ENCODE peak calls at places on chromosomes 3 and 15, in four cellular contexts. W is cardiac fibroblast; F is neural crest cell; Z is CD4-positive, alpha-beta T cell. J is an unnamed sample.

GRCh38 chr3:144351968-144352367 is 380.3 kb downstream of the DIPK2A start:
- DNase-seq in W (no peak), Z (no peak), F (no peak), J (no peak)

GRCh38 chr15:90301901-90302300 is 36.4 kb downstream of the NGRN start:
- DNase-seq in W (no peak), Z (no peak), F (no peak), J (no peak)

GRCh38 chr15:101489633-101490407 is at the start of gene PCSK6:
- DNase-seq in W (no peak), Z (no peak), F (peak), J (no peak)

GRCh38 chr3:167740961-167741587 is 5.6 kb downstream of the SERPINI1 start:
- DNase-seq in F (peak), Z (peak), W (peak), J (no peak)

GRCh38 chr3:101189786-101190185 is 130.6 kb downstream of the IMPG2 start:
- DNase-seq in F (no peak), Z (no peak), W (peak), J (no peak)

GRCh38 chr3:165185707-165186327 is 10.4 kb downstream of the SLITRK3 start:
- DNase-seq in W (peak), Z (no peak), F (peak), J (peak)

GRCh38 chr3:171439996-171440395 is 20.2 kb downstream of the TNIK start:
- DNase-seq in F (no peak), W (peak), Z (no peak), J (no peak)

GRCh38 chr15:80577552-80578205 is 117.4 kb upstream of the ABHD17C start:
- DNase-seq in F (no peak), W (no peak), Z (no peak), J (no peak)

GRCh38 chr15:55846108-55846707 is 103.3 kb upstream of the PRTG start:
- DNase-seq in W (peak), F (peak), Z (peak), J (peak)

GRCh38 chr15:47870300-47870955 is 153.1 kb downstream of the SEMA6D start:
- DNase-seq in Z (no peak), W (peak), F (no peak), J (no peak)

GRCh38 chr3:169227911-169228310 is 435.6 kb downstream of the MECOM start:
- DNase-seq in F (no peak), W (peak), Z (no peak), J (no peak)

GRCh38 chr3:60355825-60356224 is 895.4 kb downstream of the FHIT start:
- DNase-seq in F (no peak), W (no peak), Z (no peak), J (no peak)

GRCh38 chr15:66912001-66912400 is 153.4 kb upstream of the SMAD3 start:
- DNase-seq in W (no peak), Z (peak), F (no peak), J (no peak)

GRCh38 chr3:108518895-108519294 is 8.5 kb upstream of the MYH15 start:
- DNase-seq in F (no peak), Z (no peak), W (peak), J (no peak)

GRCh38 chr3:44643024-44643423 is 5.5 kb upstream of the ZNF35 start:
- DNase-seq in F (no peak), Z (no peak), W (no peak), J (no peak)

GRCh38 chr3:10957976-10958749 is 34.4 kb upstream of the SLC6A1 start:
- DNase-seq in Z (no peak), W (no peak), F (no peak), J (no peak)

GRCh38 chr15:91420689-91421088 is 320.6 kb downstream of the SV2B start:
- DNase-seq in Z (no peak), F (no peak), W (no peak), J (no peak)

GRCh38 chr3:65955792-65956477 is 82.8 kb downstream of the MAGI1 start:
- DNase-seq in F (no peak), Z (no peak), W (peak), J (no peak)

GRCh38 chr3:113867506-113867905 is 28.9 kb downstream of the GRAMD1C start:
- DNase-seq in Z (no peak), W (peak), F (no peak), J (no peak)

GRCh38 chr15:90866800-90867199 is 1.6 kb upstream of the FURIN start:
- DNase-seq in W (no peak), F (no peak), Z (no peak), J (no peak)

GRCh38 chr15:77831989-77832388 is 199.3 kb upstream of the LINGO1 start:
- DNase-seq in Z (no peak), W (no peak), F (no peak), J (no peak)

GRCh38 chr15:49987198-49987785 is 131.7 kb downstream of the ATP8B4 start:
- DNase-seq in Z (no peak), W (peak), F (no peak), J (no peak)

GRCh38 chr3:192920406-192920805 is 2.8 kb upstream of the MB21D2 start:
- DNase-seq in F (no peak), W (no peak), Z (no peak), J (no peak)

GRCh38 chr3:149015383-149015782 is 24.0 kb downstream of the GYG1 start:
- DNase-seq in Z (no peak), F (no peak), W (no peak), J (no peak)

GRCh38 chr3:23161896-23162570 is 41.1 kb upstream of the UBE2E2 start:
- DNase-seq in Z (no peak), W (no peak), F (no peak), J (no peak)

GRCh38 chr3:38247366-38248035 is 18.1 kb upstream of the SLC22A13 start:
- DNase-seq in Z (no peak), F (no peak), W (peak), J (peak)

GRCh38 chr3:195188530-195188917 is 82.4 kb downstream of the XXYLT1 start:
- DNase-seq in F (no peak), W (no peak), Z (no peak), J (no peak)

GRCh38 chr15:47358876-47359275 is 358.4 kb upstream of the SEMA6D start:
- DNase-seq in Z (no peak), W (no peak), F (no peak), J (no peak)

GRCh38 chr3:34225828-34226227 is 427.4 kb downstream of the PDCD6IP start:
- DNase-seq in W (no peak), Z (no peak), F (no peak), J (no peak)

GRCh38 chr3:119643528-119643927 is 16.9 kb downstream of the POPDC2 start:
- DNase-seq in W (peak), Z (no peak), F (no peak), J (no peak)

GRCh38 chr3:108511055-108511454 is 659 bp upstream of the MYH15 start:
- DNase-seq in F (no peak), W (no peak), Z (no peak), J (no peak)

GRCh38 chr3:38421679-38422336 is 31.9 kb upstream of the ACVR2B start:
- DNase-seq in F (no peak), W (no peak), Z (no peak), J (no peak)

GRCh38 chr3:170132335-170132734 is 49.2 kb downstream of the PHC3 start:
- DNase-seq in W (peak), Z (no peak), F (no peak), J (no peak)

GRCh38 chr3:195149292-195149691 is 121.7 kb downstream of the XXYLT1 start:
- DNase-seq in W (no peak), F (no peak), Z (no peak), J (no peak)

GRCh38 chr15:68347392-68347791 is 69.8 kb downstream of the FEM1B start:
- DNase-seq in W (peak), F (no peak), Z (no peak), J (no peak)

GRCh38 chr3:129593595-129594339 is 12.7 kb downstream of the PLXND1 start:
- DNase-seq in F (no peak), Z (peak), W (peak), J (no peak)

GRCh38 chr3:72903004-72903403 is 15.2 kb downstream of the GXYLT2 start:
- DNase-seq in Z (no peak), F (no peak), W (peak), J (peak)

GRCh38 chr3:177343122-177343521 is 145.8 kb upstream of the TBL1XR1 start:
- DNase-seq in W (no peak), F (no peak), Z (no peak), J (no peak)

GRCh38 chr3:9399746-9400145 is 2.3 kb downstream of the SETD5 start:
- DNase-seq in F (peak), W (peak), Z (no peak), J (peak)
- TF ChIP-seq CTCF in F (no peak), W (peak), Z (no peak), J (no peak)

DNA sequence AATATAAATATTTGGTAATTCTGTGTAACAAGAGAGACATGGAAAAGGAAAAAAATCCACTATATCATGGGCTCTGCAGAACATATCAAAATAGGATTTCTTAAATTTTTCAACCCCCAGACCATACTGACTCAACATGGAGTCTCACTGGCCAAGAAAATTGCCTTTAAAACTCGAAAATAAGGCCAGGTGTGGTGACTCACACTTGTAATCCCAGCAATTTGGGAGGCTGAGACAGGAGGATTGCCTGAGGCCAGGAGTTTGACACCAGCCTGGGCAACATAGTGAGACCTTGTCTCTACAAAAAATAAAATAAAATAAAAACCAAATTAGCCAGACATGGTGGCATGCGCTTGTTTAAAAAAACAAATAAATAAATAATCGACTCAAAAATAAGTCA is 294.4 kb upstream of the TPRG1 start:
- DNase-seq in W (no peak), F (no peak), Z (no peak), J (no peak)
- TF ChIP-seq CTCF in W (no peak), F (no peak), Z (no peak), J (no peak)

GRCh38 chr15:45249125-45249780 is 2.8 kb upstream of the SLC28A2 start:
- DNase-seq in W (no peak), Z (no peak), F (no peak), J (no peak)

GRCh38 chr15:45254405-45255293 is 2.6 kb downstream of the SLC28A2 start:
- DNase-seq in W (peak), Z (no peak), F (no peak), J (no peak)

GRCh38 chr15:45251888-45252287 is at the start of gene SLC28A2:
- DNase-seq in W (no peak), Z (no peak), F (no peak), J (no peak)

DNA sequence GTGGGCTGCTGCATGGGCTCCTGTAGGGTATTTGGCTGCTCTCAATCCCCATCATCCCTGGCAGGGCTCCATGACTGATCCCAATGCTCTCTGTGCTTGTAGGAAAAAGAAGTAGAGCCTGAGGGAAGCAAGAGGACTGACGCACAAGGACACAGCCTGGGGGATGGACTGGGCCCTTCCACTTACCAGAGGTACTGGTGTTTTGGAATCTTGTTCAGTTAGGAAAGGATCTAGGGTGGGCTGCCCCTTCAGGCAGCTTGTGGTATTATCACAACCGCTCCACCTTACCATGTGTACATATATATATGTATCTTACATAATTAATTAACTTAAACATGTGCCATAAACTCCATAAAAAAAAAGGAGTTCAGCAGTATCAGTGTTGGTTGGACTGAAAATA is 1.3 kb downstream of the SLC28A2 start:
- DNase-seq in F (no peak), Z (no peak), W (no peak), J (no peak)
- TF ChIP-seq CTCF in F (peak), Z (no peak), W (no peak), J (peak)

GRCh38 chr3:111617406-111617805 is 22.3 kb upstream of the ZBED2 start:
- DNase-seq in W (no peak), Z (no peak), F (no peak), J (no peak)

GRCh38 chr3:111617912-111618601 is 22.9 kb upstream of the ZBED2 start:
- DNase-seq in Z (no peak), F (no peak), W (no peak), J (no peak)

GRCh38 chr3:111618945-111619344 is 23.8 kb upstream of the ZBED2 start:
- DNase-seq in Z (no peak), W (no peak), F (no peak), J (no peak)

GRCh38 chr3:111615880-111616279 is 20.7 kb upstream of the ZBED2 start:
- DNase-seq in Z (no peak), W (no peak), F (no peak), J (no peak)

GRCh38 chr3:111616417-111617105 is 21.4 kb upstream of the ZBED2 start:
- DNase-seq in F (no peak), W (peak), Z (peak), J (no peak)
- TF ChIP-seq CTCF in F (no peak), W (peak), Z (peak), J (no peak)

GRCh38 chr3:49339947-49340800 is at the start of gene USP4:
- DNase-seq in F (peak), Z (peak), W (peak), J (peak)
- TF ChIP-seq CTCF in F (peak), Z (peak), W (peak), J (peak)

DNA sequence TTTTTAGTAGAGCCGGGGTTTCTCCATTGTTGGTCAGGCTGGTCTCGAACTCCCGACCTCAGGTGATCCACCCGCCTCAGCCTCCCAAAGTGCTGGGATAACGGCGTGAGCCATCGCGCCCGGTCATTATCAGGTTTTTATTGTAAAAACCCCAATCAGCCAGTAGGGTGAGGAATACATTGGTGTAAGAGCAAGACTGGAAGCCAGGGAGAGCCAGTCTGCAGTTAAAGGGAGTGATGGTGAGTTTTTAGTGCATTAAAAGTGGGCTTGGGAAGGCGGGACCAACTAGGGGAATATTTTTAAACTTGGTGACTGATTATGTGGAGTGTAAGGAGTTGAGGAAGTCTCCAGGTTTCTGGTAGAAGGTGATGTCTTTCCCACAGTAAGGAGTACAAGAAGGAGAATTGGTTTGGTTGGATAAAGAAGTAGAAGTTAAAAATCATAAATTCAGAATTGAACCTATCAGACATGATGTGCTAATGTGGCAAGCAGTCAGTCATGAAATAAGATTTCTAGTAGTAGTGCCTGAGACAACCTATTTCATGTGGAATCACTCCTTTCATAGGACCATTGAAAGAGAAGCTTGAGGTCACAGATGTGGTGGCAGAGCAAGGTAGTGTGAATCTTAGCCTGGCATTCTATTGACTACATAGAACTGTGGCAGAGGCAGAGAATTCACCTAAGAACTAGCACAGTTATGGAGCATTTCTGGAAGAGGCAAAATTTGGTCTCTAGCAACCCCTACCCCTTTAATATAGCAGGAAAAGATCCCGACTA is 2.4 kb upstream of the DCBLD2 start:
- DNase-seq in W (no peak), Z (no peak), F (no peak), J (no peak)
- TF ChIP-seq CTCF in W (no peak), Z (no peak), F (no peak), J (no peak)

DNA sequence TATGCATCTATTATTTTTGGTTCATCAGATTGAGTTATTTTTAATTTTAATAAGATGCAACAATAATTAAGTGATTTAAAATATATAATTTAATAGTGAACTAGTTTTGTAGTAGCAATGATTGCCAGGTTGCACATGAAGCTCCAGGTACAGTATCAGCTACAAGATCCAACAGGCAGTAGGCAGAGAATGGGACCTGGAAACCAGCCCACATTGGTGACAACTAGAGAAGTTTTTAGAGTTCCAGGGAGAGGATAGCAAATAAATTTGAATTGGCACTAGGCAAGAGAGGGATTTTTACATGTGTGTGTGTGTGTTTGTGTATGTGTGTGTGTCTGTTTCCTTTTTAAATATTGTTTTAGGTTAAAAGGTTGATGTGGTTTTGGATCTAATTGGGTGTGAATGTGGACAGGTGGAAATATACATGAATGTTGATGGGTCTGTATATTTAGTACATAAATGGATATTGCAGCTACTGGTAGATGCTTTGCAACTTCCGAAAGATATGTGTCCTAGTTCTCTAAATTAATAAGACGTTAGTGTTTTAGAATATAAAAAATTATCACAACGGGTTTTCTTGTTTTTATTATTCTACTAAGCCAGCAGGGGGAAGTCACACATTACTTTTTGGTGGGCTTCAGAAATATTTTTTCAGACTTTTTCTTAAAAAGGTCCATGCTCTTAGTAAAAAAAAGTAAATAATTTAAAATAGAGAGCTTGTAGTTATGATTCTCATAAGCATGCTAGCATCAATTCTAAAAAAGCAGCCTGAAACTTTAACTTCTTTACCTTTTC is 110.1 kb upstream of the GBE1 start:
- DNase-seq in W (no peak), Z (no peak), F (no peak), J (no peak)
- TF ChIP-seq CTCF in W (peak), Z (no peak), F (peak), J (peak)

DNA sequence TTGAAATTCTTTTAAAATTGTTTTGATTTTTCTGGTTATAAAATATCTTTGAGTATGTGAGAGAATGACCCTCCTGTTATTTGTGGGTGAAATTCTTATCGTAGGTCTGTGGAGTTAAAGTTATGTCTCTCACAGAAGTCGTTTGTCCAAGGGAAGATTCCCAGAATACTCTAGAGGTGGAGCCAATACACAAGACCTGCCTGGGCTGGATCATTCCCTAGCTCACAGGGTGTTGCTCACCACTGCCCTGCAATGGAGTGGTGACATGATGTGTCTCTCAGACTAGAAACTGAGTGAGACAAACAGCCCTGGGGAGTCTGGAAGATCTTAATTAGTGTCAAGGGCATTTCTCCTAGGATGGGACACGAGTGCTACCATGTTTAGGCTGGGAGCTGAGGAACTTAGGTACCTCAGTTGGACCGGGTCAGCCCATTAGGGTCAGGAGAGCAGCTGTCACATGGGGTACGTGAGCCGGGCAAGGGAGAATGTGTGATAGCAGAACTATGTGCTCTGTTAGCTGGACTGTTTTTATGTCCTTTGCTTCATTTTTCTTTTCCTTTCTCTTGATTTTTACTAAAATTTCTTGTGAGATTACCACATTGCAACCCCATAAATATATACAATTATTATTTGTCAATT is 53.6 kb upstream of the MYO5C start:
- DNase-seq in F (no peak), Z (no peak), W (peak), J (no peak)
- TF ChIP-seq CTCF in F (no peak), Z (no peak), W (no peak), J (no peak)

DNA sequence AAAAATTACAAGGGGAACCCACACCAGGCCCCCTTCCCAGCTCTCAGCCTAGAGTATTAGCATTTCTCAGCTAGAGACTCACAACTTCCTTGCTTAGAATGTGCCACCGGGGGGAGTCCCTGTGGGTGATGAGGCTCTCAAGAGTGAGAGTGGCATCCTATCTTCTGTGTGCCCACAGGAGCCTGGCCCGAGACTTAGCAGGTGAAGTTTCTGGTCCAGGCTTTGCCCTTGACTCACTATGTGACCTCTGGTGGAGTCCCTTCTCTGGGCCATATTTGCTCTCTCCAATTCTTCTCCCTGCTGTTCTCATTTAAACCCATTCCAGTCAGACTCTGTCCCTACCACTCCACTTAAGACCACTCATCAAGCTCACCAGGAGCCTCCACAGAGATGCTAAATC is 18.1 kb downstream of the CLK3 start:
- DNase-seq in F (no peak), W (no peak), Z (no peak), J (no peak)
- TF ChIP-seq CTCF in F (no peak), W (no peak), Z (no peak), J (no peak)

GRCh38 chr3:180018588-180018987 is 18.1 kb downstream of the PEX5L start:
- DNase-seq in W (no peak), F (no peak), Z (no peak), J (no peak)
- TF ChIP-seq CTCF in W (no peak), F (no peak), Z (no peak), J (no peak)